ENCODE peak calls at places on chromosomes 12 and 14, in seven cellular contexts. A, V, Z, K, H, B and E are unnamed samples.

GRCh38 chr14:60655114-60655897 is 6.0 kb upstream of the SIX1 start:
- DNase-seq in A (peak; percentile 56), V (peak; percentile 36), Z (no peak), K (no peak), H (peak; percentile 63), B (peak; percentile 63), E (no peak)

GRCh38 chr12:65525501-65526141 is 247.1 kb downstream of the MSRB3 start:
- DNase-seq in A (no peak), V (no peak), Z (peak; percentile 85), K (peak; percentile 74), H (no peak), B (no peak), E (peak; percentile 92)

GRCh38 chr12:91781114-91781513 is 364.5 kb downstream of the BTG1 start:
- DNase-seq in A (no peak), V (no peak), Z (peak; percentile 66), K (peak; percentile 43), H (no peak), B (peak; percentile 25), E (no peak)

GRCh38 chr12:104535383-104535782 is 78.6 kb downstream of the CHST11 start:
- DNase-seq in A (no peak), V (no peak), Z (peak; percentile 11), K (no peak), H (no peak), B (peak; percentile 52), E (no peak)

GRCh38 chr12:52524898-52525591 is 4.9 kb upstream of the KRT5 start:
- DNase-seq in A (peak; percentile 24), V (no peak), Z (no peak), K (no peak), H (peak; percentile 24), B (no peak), E (no peak)

GRCh38 chr14:59020382-59020781 is 168.1 kb upstream of the DAAM1 start:
- DNase-seq in A (no peak), V (no peak), Z (peak; percentile 46), K (peak; percentile 42), H (no peak), B (peak; percentile 36), E (peak; percentile 59)

GRCh38 chr12:101086490-101086889 is 123.5 kb downstream of the SLC5A8 start:
- DNase-seq in A (peak; percentile 34), V (no peak), Z (peak; percentile 46), K (peak; percentile 34), H (no peak), B (peak; percentile 95), E (peak; percentile 6)

GRCh38 chr12:77599782-77600491 is 230.8 kb upstream of the NAV3 start:
- DNase-seq in A (no peak), V (no peak), Z (no peak), K (no peak), H (no peak), B (no peak), E (no peak)

GRCh38 chr14:59463773-59464650 is 1.2 kb downstream of the GPR135 start:
- DNase-seq in A (peak; percentile 59), V (no peak), Z (no peak), K (no peak), H (peak; percentile 66), B (peak; percentile 39), E (no peak)

GRCh38 chr12:126404293-126404851 is 1339.1 kb downstream of the AACS start:
- DNase-seq in A (no peak), V (no peak), Z (no peak), K (no peak), H (no peak), B (no peak), E (no peak)

GRCh38 chr14:26597136-26598080 is at the start of gene NOVA1:
- DNase-seq in A (peak; percentile 62), V (peak; percentile 50), Z (no peak), K (peak; percentile 25), H (peak; percentile 72), B (peak; percentile 25), E (no peak)

GRCh38 chr12:111997300-111997699 is 15.7 kb downstream of the TMEM116 start:
- DNase-seq in A (no peak), V (no peak), Z (no peak), K (no peak), H (no peak), B (no peak), E (no peak)

GRCh38 chr14:63470877-63471565 is 72.2 kb downstream of the PPP2R5E start:
- DNase-seq in A (no peak), V (no peak), Z (peak; percentile 91), K (peak; percentile 82), H (no peak), B (no peak), E (no peak)

GRCh38 chr14:33515441-33515840 is 435.4 kb downstream of the EGLN3 start:
- DNase-seq in A (no peak), V (no peak), Z (no peak), K (no peak), H (no peak), B (no peak), E (peak; percentile 18)

GRCh38 chr12:57628280-57629191 is 4.5 kb downstream of the B4GALNT1 start:
- DNase-seq in A (peak; percentile 31), V (no peak), Z (no peak), K (no peak), H (peak; percentile 48), B (no peak), E (no peak)

GRCh38 chr14:81384900-81385299 is 15.2 kb downstream of the STON2 start:
- DNase-seq in A (no peak), V (no peak), Z (no peak), K (no peak), H (no peak), B (no peak), E (no peak)

GRCh38 chr12:4817813-4818212 is 91.9 kb upstream of the KCNA1 start:
- DNase-seq in A (no peak), V (no peak), Z (no peak), K (no peak), H (no peak), B (no peak), E (peak; percentile 1)

GRCh38 chr14:41187868-41188267 is 418.8 kb upstream of the LRFN5 start:
- DNase-seq in A (no peak), V (no peak), Z (no peak), K (no peak), H (no peak), B (no peak), E (no peak)

GRCh38 chr12:52833922-52834726 is at the start of gene KRT79:
- DNase-seq in A (no peak), V (no peak), Z (no peak), K (no peak), H (no peak), B (no peak), E (no peak)

GRCh38 chr14:87489196-87489819 is 503.7 kb downstream of the GALC start:
- DNase-seq in A (no peak), V (no peak), Z (peak; percentile 8), K (peak; percentile 28), H (no peak), B (peak; percentile 40), E (peak; percentile 4)

GRCh38 chr14:55131782-55132181 is 2.7 kb downstream of the LGALS3 start:
- DNase-seq in A (no peak), V (no peak), Z (peak; percentile 22), K (no peak), H (no peak), B (no peak), E (peak; percentile 47)

GRCh38 chr14:20631023-20631820 is 10.3 kb downstream of the OR6S1 start:
- DNase-seq in A (peak; percentile 71), V (no peak), Z (peak; percentile 70), K (peak; percentile 73), H (peak; percentile 85), B (peak; percentile 85), E (no peak)

GRCh38 chr14:61064866-61065265 is 83.8 kb downstream of the SLC38A6 start:
- DNase-seq in A (no peak), V (no peak), Z (no peak), K (no peak), H (no peak), B (peak; percentile 42), E (no peak)

GRCh38 chr12:117076410-117077372 is 22.5 kb downstream of the TESC start:
- DNase-seq in A (no peak), V (no peak), Z (no peak), K (no peak), H (no peak), B (peak; percentile 78), E (peak; percentile 45)
- H3K18ac ChIP-seq in A (no peak overlapping the region), V (peak overlapping the region; percentile 45), Z (no peak overlapping the region), K (no peak overlapping the region), H (no peak overlapping the region), B (no peak overlapping the region), E (no peak overlapping the region)

GRCh38 chr14:68380304-68380840 is 412.5 kb downstream of the ZFP36L1 start:
- DNase-seq in A (no peak), V (no peak), Z (no peak), K (no peak), H (no peak), B (no peak), E (no peak)

GRCh38 chr14:68386950-68387779 is 405.7 kb downstream of the ZFP36L1 start:
- DNase-seq in A (no peak), V (no peak), Z (peak; percentile 67), K (no peak), H (no peak), B (no peak), E (no peak)

GRCh38 chr14:68384335-68384734 is 408.5 kb downstream of the ZFP36L1 start:
- DNase-seq in A (no peak), V (no peak), Z (no peak), K (peak; percentile 54), H (no peak), B (no peak), E (no peak)

GRCh38 chr14:68386446-68386845 is 406.4 kb downstream of the ZFP36L1 start:
- DNase-seq in A (no peak), V (no peak), Z (no peak), K (no peak), H (no peak), B (peak; percentile 70), E (no peak)

GRCh38 chr14:68384881-68385280 is 408.0 kb downstream of the ZFP36L1 start:
- DNase-seq in A (no peak), V (no peak), Z (no peak), K (no peak), H (no peak), B (no peak), E (no peak)
- H3K18ac ChIP-seq in A (no peak overlapping the region), V (peak overlapping the region; percentile 16), Z (no peak overlapping the region), K (peak overlapping the region; percentile 8), H (no peak overlapping the region), B (no peak overlapping the region), E (no peak overlapping the region)

GRCh38 chr14:94514351-94514750 is 5.1 kb upstream of the SERPINA12 start:
- DNase-seq in A (no peak), V (no peak), Z (no peak), K (no peak), H (no peak), B (no peak), E (no peak)
- H3K18ac ChIP-seq in A (no peak overlapping the region), V (no peak overlapping the region), Z (no peak overlapping the region), K (no peak overlapping the region), H (no peak overlapping the region), B (no peak overlapping the region), E (no peak overlapping the region)

DNA sequence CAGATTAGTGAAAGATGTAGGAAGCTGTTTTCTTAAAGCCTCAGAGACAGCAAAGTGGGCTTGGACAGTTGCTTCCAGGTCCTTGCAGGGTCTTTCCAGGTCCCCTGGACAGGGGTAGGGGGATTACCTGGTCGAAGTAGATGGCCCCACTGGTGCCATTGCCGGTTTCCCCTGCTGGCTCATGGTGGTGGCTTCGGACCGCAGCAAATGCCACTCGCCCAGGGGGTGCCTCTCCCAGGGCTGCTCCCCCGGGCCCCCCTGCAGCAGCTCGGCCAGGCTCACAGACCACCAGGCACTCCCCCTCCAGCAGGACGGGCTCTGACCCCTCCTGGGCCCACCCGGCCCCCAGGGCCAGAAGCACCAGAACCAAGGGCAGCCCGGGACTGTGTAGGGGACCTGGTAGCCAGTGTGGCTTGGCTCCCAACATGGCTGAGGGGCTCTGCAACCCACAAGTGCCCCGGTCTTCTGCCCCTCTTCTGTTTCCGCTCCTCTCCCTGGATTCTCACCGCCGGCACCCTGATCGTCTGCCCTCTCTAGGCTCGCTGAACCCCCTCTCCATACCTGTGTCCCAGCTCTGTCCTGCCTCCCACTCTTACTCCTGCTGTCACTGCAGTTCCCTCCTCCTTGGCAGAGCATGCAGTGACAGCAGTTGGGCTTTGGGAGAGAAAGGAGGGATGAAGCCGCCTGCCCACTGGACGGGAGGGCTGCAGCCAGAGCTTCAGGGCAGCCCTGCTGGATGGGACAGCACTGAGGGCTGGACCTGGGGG is 657 bp downstream of the CBLN3 start:
- DNase-seq in A (no peak), V (no peak), Z (no peak), K (no peak), H (no peak), B (peak; percentile 26), E (no peak)
- H3K18ac ChIP-seq in A (no peak overlapping the region), V (peak overlapping the region; percentile 90), Z (peak overlapping the region; percentile 86), K (peak overlapping the region; percentile 6), H (peak overlapping the region; percentile 62), B (no peak overlapping the region), E (no peak overlapping the region)